ENCODE peak calls at places on chromosomes 11 and 22, in seven cellular contexts. One of them, this sample, is unnamed.

GRCh38 chr11:119671048-119671447 is 58.0 kb downstream of the NECTIN1 start:
- DNase-seq in ovary: peak
- DNase-seq in body of pancreas: peak
- DNase-seq in NB4: no peak
- DNase-seq in heart left ventricle: peak
- DNase-seq in uterus: peak
- DNase-seq in A549: no peak
- DNase-seq in this sample: peak

GRCh38 chr11:130428271-130428670 is at the start of gene ADAMTS8:
- DNase-seq in NB4: peak
- DNase-seq in heart left ventricle: peak
- DNase-seq in uterus: no peak
- DNase-seq in ovary: peak
- DNase-seq in A549: no peak
- DNase-seq in body of pancreas: no peak
- DNase-seq in this sample: no peak

GRCh38 chr22:21931056-21931455 is 21.6 kb downstream of the PPM1F start:
- DNase-seq in heart left ventricle: no peak
- DNase-seq in NB4: no peak
- DNase-seq in ovary: no peak
- DNase-seq in A549: no peak
- DNase-seq in body of pancreas: no peak
- DNase-seq in uterus: no peak
- DNase-seq in this sample: no peak

GRCh38 chr22:17258015-17258827 is 39.0 kb upstream of the ADA2 start:
- DNase-seq in ovary: no peak
- DNase-seq in heart left ventricle: peak
- DNase-seq in uterus: peak
- DNase-seq in body of pancreas: peak
- DNase-seq in A549: no peak
- DNase-seq in NB4: peak
- DNase-seq in this sample: peak

GRCh38 chr22:20550851-20551744 is 43.7 kb downstream of the MED15 start:
- DNase-seq in heart left ventricle: no peak
- DNase-seq in uterus: peak
- DNase-seq in NB4: no peak
- DNase-seq in body of pancreas: no peak
- DNase-seq in ovary: peak
- DNase-seq in A549: no peak
- DNase-seq in this sample: peak

GRCh38 chr11:46520971-46521745 is 72.7 kb downstream of the AMBRA1 start:
- DNase-seq in body of pancreas: no peak
- DNase-seq in A549: no peak
- DNase-seq in ovary: no peak
- DNase-seq in heart left ventricle: no peak
- DNase-seq in uterus: no peak
- DNase-seq in NB4: no peak
- DNase-seq in this sample: no peak

GRCh38 chr22:23197836-23198235 is 17.5 kb downstream of the BCR start:
- DNase-seq in NB4: peak
- DNase-seq in A549: no peak
- DNase-seq in heart left ventricle: no peak
- DNase-seq in uterus: no peak
- DNase-seq in body of pancreas: no peak
- DNase-seq in ovary: no peak
- DNase-seq in this sample: no peak

GRCh38 chr11:101128571-101129202 is 926 bp downstream of the PGR start:
- DNase-seq in A549: no peak
- DNase-seq in ovary: peak
- DNase-seq in uterus: peak
- DNase-seq in NB4: no peak
- DNase-seq in heart left ventricle: peak
- DNase-seq in body of pancreas: peak
- DNase-seq in this sample: no peak

GRCh38 chr11:76654310-76654851 is 16.2 kb downstream of the LRRC32 start:
- DNase-seq in uterus: peak
- DNase-seq in heart left ventricle: peak
- DNase-seq in NB4: no peak
- DNase-seq in A549: no peak
- DNase-seq in body of pancreas: peak
- DNase-seq in ovary: peak
- DNase-seq in this sample: no peak

GRCh38 chr11:694563-695331 is at the start of gene DEAF1:
- DNase-seq in ovary: peak
- DNase-seq in uterus: peak
- DNase-seq in A549: peak
- DNase-seq in heart left ventricle: peak
- DNase-seq in body of pancreas: peak
- DNase-seq in NB4: peak
- DNase-seq in this sample: peak

GRCh38 chr11:1302461-1303073 is 6.9 kb downstream of the TOLLIP start:
- DNase-seq in ovary: peak
- DNase-seq in body of pancreas: peak
- DNase-seq in uterus: no peak
- DNase-seq in heart left ventricle: no peak
- DNase-seq in A549: no peak
- DNase-seq in NB4: no peak
- DNase-seq in this sample: no peak

DNA sequence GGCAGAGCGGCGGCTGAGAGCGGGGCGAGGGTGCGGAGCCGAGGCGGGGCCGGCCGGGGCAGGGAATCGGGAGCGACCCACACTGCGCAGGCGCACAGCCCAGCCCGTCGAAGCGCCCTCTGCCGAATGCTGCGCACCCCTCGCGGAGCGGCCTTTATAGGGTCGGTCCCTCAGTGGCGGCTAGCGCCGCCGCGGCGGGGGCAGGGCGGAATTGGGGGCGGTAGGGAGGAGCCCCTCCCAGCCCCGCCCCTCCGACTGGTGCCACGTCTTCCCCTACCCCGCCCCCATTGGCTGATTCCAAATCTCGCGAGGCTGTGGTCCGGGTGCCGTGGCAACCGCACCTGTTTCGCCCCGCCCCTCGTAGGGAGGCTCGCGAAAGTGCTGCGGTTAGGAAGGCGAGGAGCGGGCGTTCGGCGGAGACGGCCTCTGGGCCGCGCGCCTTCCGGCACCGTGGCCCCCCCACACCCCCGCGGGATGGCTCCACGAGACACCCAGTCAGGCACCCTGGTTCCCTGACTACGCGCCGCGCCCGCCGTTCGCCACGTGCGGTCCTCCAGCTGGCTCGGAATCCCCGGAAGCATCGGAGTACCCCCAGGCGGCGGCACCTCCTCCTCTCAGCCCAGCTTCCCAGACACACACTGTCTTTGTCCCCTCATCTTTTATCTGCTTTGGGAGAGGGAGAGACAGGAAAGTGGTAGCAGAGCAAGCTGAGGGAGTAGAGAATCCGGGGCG is at the start of gene EHD1:
- DNase-seq in body of pancreas: peak
- DNase-seq in NB4: peak
- DNase-seq in uterus: peak
- DNase-seq in ovary: peak
- DNase-seq in A549: peak
- DNase-seq in heart left ventricle: peak
- DNase-seq in this sample: peak
- TF ChIP-seq POLR2A in body of pancreas: peak
- TF ChIP-seq POLR2A in NB4: peak
- TF ChIP-seq POLR2A in uterus: peak
- TF ChIP-seq POLR2A in ovary: peak
- TF ChIP-seq POLR2A in A549: peak
- TF ChIP-seq POLR2A in heart left ventricle: peak
- TF ChIP-seq POLR2A in this sample: peak

GRCh38 chr11:113667801-113668200 is 38.3 kb downstream of the TMPRSS5 start:
- DNase-seq in NB4: no peak
- DNase-seq in A549: no peak
- DNase-seq in heart left ventricle: no peak
- DNase-seq in body of pancreas: no peak
- DNase-seq in ovary: no peak
- DNase-seq in uterus: no peak
- DNase-seq in this sample: no peak

GRCh38 chr11:113664069-113664980 is 41.8 kb downstream of the TMPRSS5 start:
- DNase-seq in body of pancreas: no peak
- DNase-seq in NB4: no peak
- DNase-seq in heart left ventricle: no peak
- DNase-seq in uterus: no peak
- DNase-seq in ovary: no peak
- DNase-seq in A549: peak
- DNase-seq in this sample: no peak

GRCh38 chr11:113668255-113668654 is 37.9 kb downstream of the TMPRSS5 start:
- DNase-seq in heart left ventricle: no peak
- DNase-seq in A549: no peak
- DNase-seq in body of pancreas: no peak
- DNase-seq in uterus: no peak
- DNase-seq in ovary: no peak
- DNase-seq in NB4: no peak
- DNase-seq in this sample: no peak

GRCh38 chr11:113664981-113665710 is 41.0 kb downstream of the TMPRSS5 start:
- DNase-seq in heart left ventricle: no peak
- DNase-seq in A549: no peak
- DNase-seq in NB4: no peak
- DNase-seq in ovary: no peak
- DNase-seq in body of pancreas: no peak
- DNase-seq in uterus: no peak
- DNase-seq in this sample: no peak

DNA sequence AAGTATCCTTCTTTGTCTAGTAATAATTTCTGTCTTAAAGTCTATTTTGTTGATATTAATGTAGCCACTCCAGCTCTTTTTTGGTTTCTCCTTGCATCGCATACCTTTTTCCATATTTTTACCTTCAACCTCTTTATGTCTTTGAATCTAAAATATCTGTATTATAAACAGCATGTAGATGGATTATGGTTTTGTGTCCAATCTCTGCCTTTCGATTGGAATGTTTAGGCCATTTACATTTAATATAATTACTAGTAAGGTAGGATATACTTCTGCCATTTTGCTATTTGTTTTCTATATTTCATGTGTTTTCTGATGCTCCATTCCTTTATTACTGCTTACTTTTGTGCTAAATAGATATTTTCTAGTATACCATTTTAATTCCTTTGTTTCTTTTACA is 39.5 kb downstream of the TMPRSS5 start:
- DNase-seq in uterus: no peak
- DNase-seq in A549: no peak
- DNase-seq in heart left ventricle: no peak
- DNase-seq in body of pancreas: no peak
- DNase-seq in ovary: no peak
- DNase-seq in NB4: no peak
- DNase-seq in this sample: no peak
- H3K4me3 ChIP-seq in uterus: no peak
- H3K4me3 ChIP-seq in A549: no peak
- H3K4me3 ChIP-seq in heart left ventricle: no peak
- H3K4me3 ChIP-seq in body of pancreas: no peak
- H3K4me3 ChIP-seq in ovary: no peak
- H3K4me3 ChIP-seq in NB4: no peak
- H3K4me3 ChIP-seq in this sample: no peak

DNA sequence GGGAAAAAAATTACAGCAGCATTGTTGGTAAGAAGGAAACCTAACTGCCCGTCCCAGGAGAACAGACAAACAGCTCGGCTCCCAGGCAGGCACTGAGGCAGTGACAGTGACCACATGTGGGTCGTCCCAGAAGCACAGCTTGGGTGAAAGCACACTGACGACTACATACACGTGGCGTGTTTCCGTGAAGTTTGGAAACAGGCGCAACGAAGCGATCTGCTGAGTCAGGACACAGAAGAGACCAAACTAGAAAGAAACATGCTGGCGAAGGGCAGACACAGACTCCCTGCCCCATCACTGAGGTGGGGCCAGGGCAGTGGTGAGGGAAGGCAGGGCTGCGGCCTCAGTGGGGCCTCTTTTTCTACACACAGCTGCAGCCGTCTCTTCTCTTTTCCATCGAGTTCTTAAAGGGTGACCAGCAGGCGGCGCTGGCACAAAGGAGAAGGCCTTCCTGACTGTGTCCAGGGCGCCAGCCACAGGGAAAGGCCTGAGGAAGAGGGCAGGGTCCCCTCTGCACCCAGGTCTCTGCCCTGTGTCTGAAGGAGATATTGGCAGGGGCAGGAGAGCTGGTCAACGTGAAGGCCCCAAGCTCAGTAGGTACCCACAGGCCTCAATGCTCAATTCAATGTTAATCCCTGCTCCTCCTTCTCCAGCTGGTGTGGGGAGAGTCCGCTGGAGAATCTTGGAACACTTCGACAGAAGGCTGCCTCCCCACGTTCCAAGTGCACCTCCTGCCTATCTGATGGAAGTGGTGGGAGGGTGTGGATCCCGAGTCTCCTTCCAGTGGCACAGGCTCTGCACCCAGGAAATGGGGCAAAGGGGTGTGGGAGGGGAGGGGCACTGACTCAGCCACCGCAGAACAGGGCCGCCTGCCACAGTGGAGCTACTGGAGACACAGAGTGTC is 19.9 kb downstream of the CARS1 start:
- DNase-seq in ovary: peak
- DNase-seq in body of pancreas: peak
- DNase-seq in uterus: peak
- DNase-seq in A549: peak
- DNase-seq in NB4: peak
- DNase-seq in heart left ventricle: peak
- DNase-seq in this sample: peak
- TF ChIP-seq CTCF in ovary: peak
- TF ChIP-seq CTCF in body of pancreas: peak
- TF ChIP-seq CTCF in uterus: peak
- TF ChIP-seq CTCF in A549: peak
- TF ChIP-seq CTCF in NB4: peak
- TF ChIP-seq CTCF in heart left ventricle: peak
- TF ChIP-seq CTCF in this sample: peak

GRCh38 chr11:121035823-121036222 is 11.9 kb downstream of the TBCEL start:
- DNase-seq in heart left ventricle: no peak
- DNase-seq in body of pancreas: no peak
- DNase-seq in uterus: no peak
- DNase-seq in NB4: no peak
- DNase-seq in ovary: no peak
- DNase-seq in A549: no peak
- DNase-seq in this sample: no peak

GRCh38 chr11:121038642-121039409 is 14.9 kb downstream of the TBCEL start:
- DNase-seq in uterus: no peak
- DNase-seq in heart left ventricle: no peak
- DNase-seq in NB4: no peak
- DNase-seq in body of pancreas: no peak
- DNase-seq in ovary: no peak
- DNase-seq in A549: no peak
- DNase-seq in this sample: no peak

GRCh38 chr11:121035169-121035755 is 11.4 kb downstream of the TBCEL start:
- DNase-seq in heart left ventricle: no peak
- DNase-seq in body of pancreas: no peak
- DNase-seq in ovary: no peak
- DNase-seq in NB4: no peak
- DNase-seq in A549: no peak
- DNase-seq in uterus: no peak
- DNase-seq in this sample: no peak

GRCh38 chr11:121039971-121040613 is 16.2 kb downstream of the TBCEL start:
- DNase-seq in ovary: no peak
- DNase-seq in A549: no peak
- DNase-seq in uterus: no peak
- DNase-seq in body of pancreas: no peak
- DNase-seq in heart left ventricle: no peak
- DNase-seq in NB4: no peak
- DNase-seq in this sample: no peak

DNA sequence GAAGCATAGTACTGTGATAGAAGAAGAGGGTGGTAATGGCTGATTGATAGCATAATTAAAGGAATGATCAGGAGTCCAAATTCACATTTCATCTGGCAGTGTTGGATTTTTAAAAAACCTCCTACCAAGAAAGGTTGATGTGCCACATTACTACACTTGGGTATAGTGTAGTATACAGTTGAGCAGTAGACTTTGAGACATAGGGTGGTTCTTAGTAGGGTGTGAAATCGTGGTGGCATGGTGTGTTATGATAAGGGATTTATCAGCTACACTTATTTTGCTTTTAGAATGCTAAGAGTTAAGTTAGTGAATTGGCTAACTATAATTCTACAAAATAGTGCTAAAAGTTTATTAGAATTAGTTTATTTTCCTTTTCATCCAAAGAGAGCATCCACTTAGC is 13.1 kb downstream of the TBCEL start:
- DNase-seq in A549: no peak
- DNase-seq in ovary: no peak
- DNase-seq in NB4: no peak
- DNase-seq in body of pancreas: no peak
- DNase-seq in uterus: no peak
- DNase-seq in heart left ventricle: no peak
- DNase-seq in this sample: no peak
- TF ChIP-seq POLR2A in A549: no peak
- TF ChIP-seq POLR2A in ovary: no peak
- TF ChIP-seq POLR2A in NB4: no peak
- TF ChIP-seq POLR2A in body of pancreas: no peak
- TF ChIP-seq POLR2A in uterus: no peak
- TF ChIP-seq POLR2A in heart left ventricle: no peak
- TF ChIP-seq POLR2A in this sample: no peak

This sample was measured in gastrocnemius medialis.